ENCODE peak calls at places on chromosomes 13 and 19, in six cellular contexts. L, C, F, Y, I and N are unnamed samples.

GRCh38 chr13:26255717-26256277 is 1.9 kb downstream of the CDK8 start:
- DNase-seq in L (peak), C (no peak), F (no peak), Y (peak), I (no peak), N (no peak)

GRCh38 chr19:23776507-23777205 is 18.0 kb upstream of the ZNF681 start:
- DNase-seq in L (no peak), C (no peak), F (no peak), Y (no peak), I (no peak), N (no peak)

GRCh38 chr13:74206061-74206561 is 71.9 kb upstream of the KLF12 start:
- DNase-seq in L (peak), C (no peak), F (no peak), Y (peak), I (no peak), N (peak)

GRCh38 chr13:42277618-42278276 is 5.8 kb downstream of the AKAP11 start:
- DNase-seq in L (peak), C (no peak), F (no peak), Y (peak), I (no peak), N (no peak)

GRCh38 chr19:12331211-12331941 is 2.1 kb downstream of the ZNF563 start:
- DNase-seq in L (no peak), C (no peak), F (no peak), Y (no peak), I (no peak), N (no peak)

GRCh38 chr13:24493356-24493755 is 19.2 kb downstream of the PARP4 start:
- DNase-seq in L (no peak), C (no peak), F (no peak), Y (no peak), I (no peak), N (no peak)

GRCh38 chr13:23701646-23702045 is 131.4 kb downstream of the TNFRSF19 start:
- DNase-seq in L (peak), C (no peak), F (no peak), Y (peak), I (no peak), N (no peak)

GRCh38 chr13:65597839-65598818 is 1632.0 kb downstream of the PCDH9 start:
- DNase-seq in L (peak), C (no peak), F (no peak), Y (peak), I (no peak), N (peak)

GRCh38 chr13:81171065-81171647 is 830.2 kb upstream of the SPRY2 start:
- DNase-seq in L (no peak), C (peak), F (no peak), Y (peak), I (no peak), N (peak)

GRCh38 chr19:27774827-27775226 is 1438.1 kb downstream of the UQCRFS1 start:
- DNase-seq in L (no peak), C (no peak), F (peak), Y (no peak), I (peak), N (peak)

GRCh38 chr19:16886305-16886880 is 2.4 kb upstream of the F2RL3 start:
- DNase-seq in L (peak), C (no peak), F (no peak), Y (peak), I (no peak), N (no peak)

GRCh38 chr13:40318366-40318765 is 348.1 kb downstream of the FOXO1 start:
- DNase-seq in L (no peak), C (no peak), F (no peak), Y (no peak), I (no peak), N (no peak)

DNA sequence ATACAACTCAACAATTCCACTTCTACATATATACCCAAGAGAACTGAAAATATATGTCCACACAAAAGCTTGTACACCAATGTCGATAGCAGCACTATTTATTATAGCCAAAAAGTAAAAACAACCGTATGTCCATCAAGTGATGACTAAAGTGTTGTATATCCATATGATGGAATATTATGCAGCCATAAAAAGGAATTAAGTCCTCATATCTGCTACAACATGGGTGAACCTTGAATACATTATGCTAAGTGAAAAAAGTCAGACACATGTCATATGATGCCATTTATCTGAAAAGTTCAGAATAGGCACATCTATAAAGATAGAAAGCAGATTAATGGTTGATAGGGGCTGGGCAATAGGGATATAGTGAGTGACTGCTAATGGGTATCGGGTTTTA is 204.5 kb downstream of the KCNRG start:
- DNase-seq in L (no peak), C (no peak), F (no peak), Y (no peak), I (no peak), N (no peak)
- H2BK15ac ChIP-seq in L (no peak), C (no peak), F (no peak), Y (no peak), I (no peak), N (no peak)

GRCh38 chr19:14082675-14082960 is 3.0 kb downstream of the C19orf67 start:
- DNase-seq in L (no peak), C (no peak), F (no peak), Y (no peak), I (no peak), N (no peak)

GRCh38 chr19:14085309-14085995 is at the start of gene C19orf67:
- DNase-seq in L (no peak), C (no peak), F (no peak), Y (no peak), I (peak), N (no peak)

GRCh38 chr19:14081797-14082674 is 3.5 kb downstream of the C19orf67 start:
- DNase-seq in L (peak), C (no peak), F (no peak), Y (no peak), I (no peak), N (no peak)

GRCh38 chr19:14078406-14078805 is 5.8 kb downstream of the MISP3 start:
- DNase-seq in L (peak), C (no peak), F (no peak), Y (no peak), I (no peak), N (no peak)

DNA sequence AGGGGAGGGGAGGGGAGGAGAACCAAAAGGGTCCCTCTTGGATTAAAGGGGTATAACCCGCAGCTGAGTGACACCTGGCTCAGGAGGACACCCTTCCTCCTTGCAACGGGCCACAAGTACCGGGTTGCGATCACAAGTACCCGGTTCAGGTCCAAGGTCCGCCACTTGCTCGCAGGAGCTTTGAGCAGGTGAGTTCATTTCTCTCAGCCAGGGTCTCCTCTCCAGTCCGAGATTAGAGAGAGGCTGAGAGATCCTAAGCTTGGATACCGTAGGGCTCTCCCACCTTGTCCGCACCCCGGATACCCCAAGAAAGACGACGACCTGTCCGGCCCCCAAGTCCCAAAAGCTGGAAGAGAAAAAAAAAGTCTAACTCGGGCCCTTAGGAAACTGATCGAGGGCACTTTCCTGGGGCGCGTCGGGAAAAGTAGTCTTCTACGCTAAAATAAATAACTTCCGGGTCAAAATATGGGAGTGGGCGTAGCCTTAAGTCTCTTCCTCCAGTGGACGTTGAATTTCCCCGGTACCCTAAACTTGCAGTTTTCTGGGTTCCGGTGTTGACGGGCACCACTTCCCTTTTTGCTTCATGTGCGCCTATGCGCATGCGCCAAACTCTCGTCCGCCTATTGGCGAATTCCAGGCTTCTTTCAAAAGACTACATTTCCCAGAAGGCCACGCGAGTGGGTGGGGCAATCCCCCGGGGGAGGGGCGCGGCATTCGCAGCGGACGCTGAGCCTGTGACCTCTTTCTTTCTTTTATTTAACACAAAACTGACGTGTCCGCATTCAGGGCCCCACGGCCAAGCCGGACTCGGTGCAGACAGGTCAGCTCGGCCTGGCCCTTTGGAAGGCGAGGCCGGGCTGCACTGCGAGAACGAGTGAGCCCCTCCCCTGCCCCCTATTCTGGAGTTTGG is 4.4 kb downstream of the C19orf67 start:
- DNase-seq in L (peak), C (peak), F (peak), Y (peak), I (peak), N (peak)
- H2AK5ac ChIP-seq in L (no peak), C (peak), F (no peak), Y (no peak), I (no peak), N (no peak)

GRCh38 chr19:8461376-8461775 is 16.6 kb downstream of the HNRNPM start:
- DNase-seq in L (no peak), C (no peak), F (no peak), Y (no peak), I (no peak), N (no peak)
- H2BK15ac ChIP-seq in L (no peak), C (no peak), F (no peak), Y (no peak), I (no peak), N (no peak)

GRCh38 chr19:58572818-58573657 is at the start of gene MZF1:
- DNase-seq in L (peak), C (peak), F (peak), Y (peak), I (peak), N (peak)
- H2AK5ac ChIP-seq in L (peak), C (peak), F (no peak), Y (no peak), I (no peak), N (no peak)

GRCh38 chr19:1270854-1271527 is 1.9 kb downstream of the CIRBP start:
- DNase-seq in L (no peak), C (no peak), F (no peak), Y (no peak), I (no peak), N (no peak)
- H2BK15ac ChIP-seq in L (no peak), C (no peak), F (no peak), Y (no peak), I (no peak), N (no peak)

DNA sequence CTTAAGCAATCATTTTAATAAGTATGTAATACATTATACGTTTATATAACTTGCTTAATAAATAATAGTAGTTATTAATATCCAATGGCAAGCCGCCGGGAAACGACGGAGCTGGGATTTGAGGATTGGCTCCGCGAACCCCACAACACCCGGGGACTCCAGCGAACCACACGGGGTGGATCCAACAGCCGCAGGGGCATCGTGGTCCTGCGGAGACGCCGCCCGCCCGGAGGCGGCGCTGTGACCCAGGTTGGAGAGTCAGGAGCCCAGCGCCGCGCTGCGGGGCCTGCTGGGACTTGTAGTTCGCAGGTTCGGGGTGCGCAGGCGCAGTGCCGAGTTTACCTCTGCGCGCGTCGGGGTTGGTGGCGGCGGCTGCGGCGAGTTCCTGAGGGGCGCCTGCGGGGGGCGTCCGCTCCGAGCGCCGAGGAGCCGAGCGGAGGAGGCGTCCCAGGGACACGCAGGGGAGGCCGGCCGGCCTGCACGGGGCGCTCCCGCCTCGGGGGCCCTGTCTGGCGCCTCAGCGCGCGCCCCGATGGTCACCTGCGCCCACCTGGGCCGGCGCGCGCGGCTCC is at the start of gene ZNF554:
- DNase-seq in L (peak), C (peak), F (peak), Y (peak), I (peak), N (peak)
- H2AK5ac ChIP-seq in L (peak), C (peak), F (no peak), Y (no peak), I (no peak), N (no peak)

GRCh38 chr19:38211779-38212178 is 12.2 kb downstream of the DPF1 start:
- DNase-seq in L (no peak), C (peak), F (peak), Y (no peak), I (peak), N (peak)

GRCh38 chr19:38211206-38211605 is 12.8 kb downstream of the DPF1 start:
- DNase-seq in L (no peak), C (peak), F (peak), Y (no peak), I (peak), N (peak)

GRCh38 chr19:38213469-38213868 is 10.6 kb downstream of the DPF1 start:
- DNase-seq in L (no peak), C (no peak), F (no peak), Y (no peak), I (no peak), N (no peak)

GRCh38 chr19:38216785-38217746 is 7.0 kb downstream of the DPF1 start:
- DNase-seq in L (no peak), C (no peak), F (no peak), Y (no peak), I (no peak), N (no peak)

DNA sequence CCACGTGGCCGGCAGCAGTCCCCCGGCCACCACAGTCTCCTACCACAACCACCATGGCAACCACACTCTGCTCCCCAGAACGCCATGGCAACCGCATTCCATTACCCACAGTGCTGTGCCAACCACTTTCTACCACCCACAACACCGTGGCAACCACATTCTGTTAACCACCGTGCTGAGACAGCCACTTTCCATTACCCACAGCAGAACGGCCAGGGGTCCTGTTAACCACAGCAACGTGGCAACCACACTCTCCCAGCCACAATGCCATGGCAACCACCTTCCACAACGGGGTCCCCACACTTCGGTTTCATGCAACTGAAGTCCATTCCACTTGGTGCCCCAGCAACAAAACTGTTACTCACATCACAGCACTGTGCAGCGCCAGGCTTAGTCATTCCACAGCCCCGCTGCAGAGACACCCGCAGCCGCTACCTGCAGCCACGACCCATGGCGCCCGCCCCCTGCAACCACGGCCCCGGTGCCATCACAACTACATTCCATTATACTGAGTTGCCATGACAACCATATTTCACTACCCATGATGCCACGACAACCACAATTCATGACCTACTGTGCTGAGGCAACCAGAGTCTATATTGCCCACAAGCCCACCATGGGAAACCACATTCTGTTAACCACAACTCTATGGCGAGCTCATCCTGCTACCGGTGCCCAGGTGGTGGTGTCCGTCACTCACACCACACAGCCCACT is 10.0 kb downstream of the DPF1 start:
- DNase-seq in L (peak), C (no peak), F (no peak), Y (peak), I (no peak), N (peak)
- H2BK15ac ChIP-seq in L (no peak), C (peak), F (no peak), Y (no peak), I (no peak), N (no peak)

GRCh38 chr19:35992902-35993765 is 1.9 kb upstream of the SDHAF1 start:
- DNase-seq in L (no peak), C (no peak), F (no peak), Y (no peak), I (no peak), N (no peak)

GRCh38 chr19:35995655-35995993 is 636 bp downstream of the SDHAF1 start:
- DNase-seq in L (peak), C (no peak), F (peak), Y (peak), I (peak), N (peak)

GRCh38 chr19:35991731-35992450 is 3.1 kb upstream of the SDHAF1 start:
- DNase-seq in L (no peak), C (no peak), F (no peak), Y (no peak), I (no peak), N (no peak)

GRCh38 chr19:35996777-35997176 is 1.8 kb downstream of the SDHAF1 start:
- DNase-seq in L (no peak), C (no peak), F (no peak), Y (no peak), I (no peak), N (no peak)

DNA sequence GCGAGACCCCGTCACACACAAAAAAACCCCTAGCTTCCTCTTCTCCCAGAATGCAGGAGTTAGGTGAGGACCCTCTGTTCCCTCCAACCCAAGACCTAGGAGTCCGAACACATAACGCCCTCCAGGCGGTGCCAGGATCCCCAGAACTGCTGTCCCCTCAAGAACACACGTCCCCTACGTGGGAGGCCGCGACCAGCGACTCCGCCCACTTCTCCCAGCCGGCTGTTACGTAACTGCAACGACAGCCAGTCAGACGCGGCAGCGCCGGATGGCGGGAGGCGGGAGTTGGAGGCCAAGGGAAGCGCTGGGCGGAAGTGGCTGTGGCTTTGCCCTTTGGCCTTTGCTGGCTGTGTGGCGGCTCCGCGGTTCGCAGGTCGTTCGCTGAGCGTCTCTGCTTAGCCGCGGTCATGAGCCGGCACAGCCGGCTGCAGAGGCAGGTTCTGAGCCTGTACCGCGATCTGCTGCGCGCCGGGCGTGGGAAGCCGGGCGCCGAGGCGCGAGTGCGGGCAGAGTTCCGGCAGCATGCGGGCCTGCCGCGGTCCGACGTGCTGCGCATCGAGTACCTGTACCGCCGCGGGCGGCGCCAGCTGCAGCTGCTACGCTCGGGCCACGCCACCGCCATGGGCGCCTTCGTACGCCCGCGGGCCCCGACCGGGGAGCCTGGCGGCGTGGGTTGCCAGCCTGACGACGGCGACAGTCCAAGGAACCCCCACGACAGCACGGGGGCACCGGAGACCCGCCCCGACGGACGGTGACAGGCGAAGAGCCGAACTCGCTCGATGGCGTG is at the start of gene SDHAF1:
- DNase-seq in L (peak), C (peak), F (peak), Y (peak), I (peak), N (peak)
- H2AK5ac ChIP-seq in L (peak), C (peak), F (no peak), Y (no peak), I (no peak), N (no peak)

GRCh38 chr13:71055047-71055446 is 812.0 kb downstream of the DACH1 start:
- DNase-seq in L (no peak), C (no peak), F (no peak), Y (no peak), I (no peak), N (no peak)

GRCh38 chr13:71051573-71051972 is 815.4 kb downstream of the DACH1 start:
- DNase-seq in L (no peak), C (no peak), F (no peak), Y (no peak), I (no peak), N (no peak)

GRCh38 chr13:71056581-71056980 is 810.4 kb downstream of the DACH1 start:
- DNase-seq in L (no peak), C (no peak), F (peak), Y (no peak), I (no peak), N (peak)

GRCh38 chr13:71055644-71056043 is 811.4 kb downstream of the DACH1 start:
- DNase-seq in L (no peak), C (no peak), F (no peak), Y (no peak), I (no peak), N (no peak)

DNA sequence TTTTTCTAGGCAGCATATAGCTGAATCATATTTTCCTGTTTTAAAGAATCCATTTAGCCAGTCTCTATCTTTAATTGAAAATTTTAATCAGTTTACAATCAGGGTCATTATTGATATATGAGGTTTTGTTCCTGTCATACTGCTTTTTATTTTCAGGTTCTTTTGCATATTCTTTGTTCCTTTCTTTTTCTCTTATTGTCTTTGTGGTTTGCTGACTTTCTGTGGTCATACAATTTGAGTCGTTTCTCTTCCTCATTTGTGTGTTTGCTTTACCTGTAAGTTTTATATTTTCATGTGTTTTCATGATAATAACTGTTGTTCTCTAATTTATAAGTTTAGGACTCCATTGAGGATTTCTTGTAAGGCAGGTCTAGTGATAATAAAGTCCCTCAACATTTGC is 812.6 kb downstream of the DACH1 start:
- DNase-seq in L (no peak), C (no peak), F (no peak), Y (no peak), I (no peak), N (no peak)
- H2BK15ac ChIP-seq in L (no peak), C (no peak), F (no peak), Y (no peak), I (no peak), N (no peak)